ENCODE peak calls at places on chromosomes 16 and 17, in nine cellular contexts. One of them, this sample, is unnamed.

GRCh38 chr16:67538666-67539101 is 10.1 kb downstream of the RIPOR1 start:
- DNase-seq in sigmoid colon: peak; percentile 66
- DNase-seq in prostate gland: no peak
- DNase-seq in GM23338: peak; percentile 42
- DNase-seq in HL-60: no peak
- DNase-seq in suprapubic skin: no peak
- DNase-seq in transverse colon: no peak
- DNase-seq in GM12878: no peak
- DNase-seq in esophagus muscularis mucosa: no peak
- DNase-seq in this sample: no peak

GRCh38 chr16:73735018-73735417 is 561.6 kb upstream of the PSMD7 start:
- DNase-seq in sigmoid colon: no peak
- DNase-seq in prostate gland: no peak
- DNase-seq in GM23338: no peak
- DNase-seq in HL-60: no peak
- DNase-seq in suprapubic skin: no peak
- DNase-seq in transverse colon: no peak
- DNase-seq in GM12878: peak; percentile 11
- DNase-seq in esophagus muscularis mucosa: no peak
- DNase-seq in this sample: no peak

GRCh38 chr16:47142469-47143328 is 1.0 kb downstream of the NETO2 start:
- DNase-seq in sigmoid colon: no peak
- DNase-seq in prostate gland: no peak
- DNase-seq in GM23338: peak; percentile 28
- DNase-seq in HL-60: peak; percentile 32
- DNase-seq in suprapubic skin: no peak
- DNase-seq in transverse colon: peak; percentile 36
- DNase-seq in GM12878: no peak
- DNase-seq in esophagus muscularis mucosa: no peak
- DNase-seq in this sample: no peak

GRCh38 chr16:11094075-11094593 is 149.8 kb downstream of the CLEC16A start:
- DNase-seq in sigmoid colon: peak; percentile 79
- DNase-seq in prostate gland: no peak
- DNase-seq in GM23338: no peak
- DNase-seq in HL-60: peak; percentile 91
- DNase-seq in suprapubic skin: no peak
- DNase-seq in transverse colon: peak; percentile 44
- DNase-seq in GM12878: peak; percentile 53
- DNase-seq in esophagus muscularis mucosa: no peak
- DNase-seq in this sample: no peak

GRCh38 chr17:62178579-62178978 is 113.5 kb upstream of the MED13 start:
- DNase-seq in sigmoid colon: no peak
- DNase-seq in prostate gland: no peak
- DNase-seq in GM23338: no peak
- DNase-seq in HL-60: no peak
- DNase-seq in suprapubic skin: no peak
- DNase-seq in transverse colon: no peak
- DNase-seq in GM12878: no peak
- DNase-seq in esophagus muscularis mucosa: no peak
- DNase-seq in this sample: no peak

GRCh38 chr16:4664538-4665418 is 28.6 kb upstream of the NUDT16L1 start:
- DNase-seq in sigmoid colon: no peak
- DNase-seq in prostate gland: no peak
- DNase-seq in GM23338: no peak
- DNase-seq in HL-60: peak; percentile 89
- DNase-seq in suprapubic skin: no peak
- DNase-seq in transverse colon: peak; percentile 73
- DNase-seq in GM12878: no peak
- DNase-seq in esophagus muscularis mucosa: no peak
- DNase-seq in this sample: no peak

GRCh38 chr17:57328109-57328882 is 72.0 kb downstream of the MSI2 start:
- DNase-seq in sigmoid colon: no peak
- DNase-seq in prostate gland: no peak
- DNase-seq in GM23338: no peak
- DNase-seq in HL-60: no peak
- DNase-seq in suprapubic skin: no peak
- DNase-seq in transverse colon: no peak
- DNase-seq in GM12878: no peak
- DNase-seq in esophagus muscularis mucosa: no peak
- DNase-seq in this sample: no peak

GRCh38 chr16:12082207-12082606 is 105.7 kb downstream of the SNX29 start:
- DNase-seq in sigmoid colon: peak; percentile 29
- DNase-seq in prostate gland: no peak
- DNase-seq in GM23338: no peak
- DNase-seq in HL-60: peak; percentile 65
- DNase-seq in suprapubic skin: no peak
- DNase-seq in transverse colon: no peak
- DNase-seq in GM12878: no peak
- DNase-seq in esophagus muscularis mucosa: no peak
- DNase-seq in this sample: no peak

GRCh38 chr17:75679706-75680201 is 12.6 kb downstream of the SAP30BP start:
- DNase-seq in sigmoid colon: no peak
- DNase-seq in prostate gland: peak; percentile 89
- DNase-seq in GM23338: no peak
- DNase-seq in HL-60: no peak
- DNase-seq in suprapubic skin: no peak
- DNase-seq in transverse colon: peak; percentile 60
- DNase-seq in GM12878: no peak
- DNase-seq in esophagus muscularis mucosa: no peak
- DNase-seq in this sample: no peak

GRCh38 chr17:65022751-65023421 is 33.7 kb downstream of the GNA13 start:
- DNase-seq in sigmoid colon: no peak
- DNase-seq in prostate gland: no peak
- DNase-seq in GM23338: no peak
- DNase-seq in HL-60: no peak
- DNase-seq in suprapubic skin: no peak
- DNase-seq in transverse colon: no peak
- DNase-seq in GM12878: peak; percentile 96
- DNase-seq in esophagus muscularis mucosa: no peak
- DNase-seq in this sample: no peak

GRCh38 chr17:6108987-6109386 is 38.8 kb downstream of the WSCD1 start:
- DNase-seq in sigmoid colon: no peak
- DNase-seq in prostate gland: no peak
- DNase-seq in GM23338: no peak
- DNase-seq in HL-60: no peak
- DNase-seq in suprapubic skin: no peak
- DNase-seq in transverse colon: peak; percentile 1
- DNase-seq in GM12878: no peak
- DNase-seq in esophagus muscularis mucosa: no peak
- DNase-seq in this sample: no peak

GRCh38 chr17:19470529-19471261 is 59.7 kb downstream of the RNF112 start:
- DNase-seq in sigmoid colon: peak; percentile 96
- DNase-seq in prostate gland: peak; percentile 14
- DNase-seq in GM23338: peak; percentile 56
- DNase-seq in HL-60: no peak
- DNase-seq in suprapubic skin: peak; percentile 86
- DNase-seq in transverse colon: peak; percentile 63
- DNase-seq in GM12878: no peak
- DNase-seq in esophagus muscularis mucosa: peak; percentile 95
- DNase-seq in this sample: peak; percentile 49

GRCh38 chr17:61382796-61383688 is 16.6 kb upstream of the TBX2 start:
- DNase-seq in sigmoid colon: no peak
- DNase-seq in prostate gland: no peak
- DNase-seq in GM23338: no peak
- DNase-seq in HL-60: no peak
- DNase-seq in suprapubic skin: no peak
- DNase-seq in transverse colon: no peak
- DNase-seq in GM12878: no peak
- DNase-seq in esophagus muscularis mucosa: no peak
- DNase-seq in this sample: no peak

GRCh38 chr17:5912927-5913565 is 157.1 kb upstream of the WSCD1 start:
- DNase-seq in sigmoid colon: no peak
- DNase-seq in prostate gland: no peak
- DNase-seq in GM23338: no peak
- DNase-seq in HL-60: no peak
- DNase-seq in suprapubic skin: no peak
- DNase-seq in transverse colon: no peak
- DNase-seq in GM12878: no peak
- DNase-seq in esophagus muscularis mucosa: no peak
- DNase-seq in this sample: no peak

GRCh38 chr17:38674013-38674748 is 576 bp downstream of the EPOP start:
- DNase-seq in sigmoid colon: no peak
- DNase-seq in prostate gland: no peak
- DNase-seq in GM23338: peak; percentile 53
- DNase-seq in HL-60: no peak
- DNase-seq in suprapubic skin: peak; percentile 69
- DNase-seq in transverse colon: peak; percentile 22
- DNase-seq in GM12878: no peak
- DNase-seq in esophagus muscularis mucosa: no peak
- DNase-seq in this sample: no peak

GRCh38 chr16:80564394-80564793 is 23.6 kb downstream of the DYNLRB2 start:
- DNase-seq in sigmoid colon: no peak
- DNase-seq in prostate gland: no peak
- DNase-seq in GM23338: no peak
- DNase-seq in HL-60: no peak
- DNase-seq in suprapubic skin: no peak
- DNase-seq in transverse colon: no peak
- DNase-seq in GM12878: no peak
- DNase-seq in esophagus muscularis mucosa: no peak
- DNase-seq in this sample: no peak

GRCh38 chr16:53881371-53881770 is 177.4 kb downstream of the FTO start:
- DNase-seq in sigmoid colon: no peak
- DNase-seq in prostate gland: no peak
- DNase-seq in GM23338: no peak
- DNase-seq in HL-60: no peak
- DNase-seq in suprapubic skin: no peak
- DNase-seq in transverse colon: no peak
- DNase-seq in GM12878: no peak
- DNase-seq in esophagus muscularis mucosa: no peak
- DNase-seq in this sample: no peak

GRCh38 chr17:48907713-48908046 is 527 bp upstream of the UBE2Z start:
- DNase-seq in sigmoid colon: no peak
- DNase-seq in prostate gland: no peak
- DNase-seq in GM23338: peak; percentile 68
- DNase-seq in HL-60: no peak
- DNase-seq in suprapubic skin: no peak
- DNase-seq in transverse colon: no peak
- DNase-seq in GM12878: no peak
- DNase-seq in esophagus muscularis mucosa: no peak
- DNase-seq in this sample: no peak

GRCh38 chr17:5272313-5272712 is 9.8 kb upstream of the RABEP1 start:
- DNase-seq in sigmoid colon: no peak
- DNase-seq in prostate gland: no peak
- DNase-seq in GM23338: no peak
- DNase-seq in HL-60: no peak
- DNase-seq in suprapubic skin: no peak
- DNase-seq in transverse colon: no peak
- DNase-seq in GM12878: no peak
- DNase-seq in esophagus muscularis mucosa: no peak
- DNase-seq in this sample: no peak

DNA sequence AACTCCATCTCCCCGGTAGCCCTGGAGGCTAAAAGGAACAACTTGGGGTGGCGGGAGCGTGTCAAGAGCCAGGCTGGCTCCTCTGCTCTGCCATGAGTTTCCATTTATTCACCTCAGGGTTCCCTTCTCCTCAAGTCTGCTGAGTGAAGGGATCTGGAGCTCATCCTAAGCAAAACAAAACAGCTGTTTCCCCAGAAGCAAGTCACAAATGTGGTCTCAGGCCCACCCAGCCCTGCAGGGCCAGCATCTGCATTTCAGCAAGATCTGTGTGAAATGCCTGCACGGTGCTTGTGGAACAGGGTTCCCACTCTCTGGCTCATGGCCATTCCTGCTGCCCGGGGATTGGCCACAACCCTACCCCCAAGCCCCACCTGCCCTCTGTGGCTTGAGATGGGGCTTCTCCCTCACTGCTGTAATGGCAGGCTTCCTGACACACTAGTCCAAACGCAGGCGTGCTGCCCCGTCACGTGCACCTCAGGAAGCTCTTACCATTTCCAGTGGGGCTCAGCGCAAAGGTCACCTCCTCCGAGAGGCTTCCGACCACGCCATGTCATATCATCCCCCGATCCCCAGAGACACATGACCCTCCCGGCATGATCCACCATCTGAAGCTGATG is 2.3 kb downstream of the SLC38A8 start:
- DNase-seq in sigmoid colon: no peak
- DNase-seq in prostate gland: no peak
- DNase-seq in GM23338: no peak
- DNase-seq in HL-60: no peak
- DNase-seq in suprapubic skin: no peak
- DNase-seq in transverse colon: no peak
- DNase-seq in GM12878: no peak
- DNase-seq in esophagus muscularis mucosa: no peak
- DNase-seq in this sample: no peak
- H3K27me3 ChIP-seq in sigmoid colon: peaks cover 16% of the 10 kb centered on the region
- H3K27me3 ChIP-seq in prostate gland: peaks cover 6% of the 10 kb centered on the region
- H3K27me3 ChIP-seq in GM23338: no peaks in the 10 kb centered on the region
- H3K27me3 ChIP-seq in HL-60: peaks cover 36% of the 10 kb centered on the region
- H3K27me3 ChIP-seq in suprapubic skin: peaks cover 39% of the 10 kb centered on the region
- H3K27me3 ChIP-seq in transverse colon: peaks cover 34% of the 10 kb centered on the region
- H3K27me3 ChIP-seq in GM12878: no peaks in the 10 kb centered on the region
- H3K27me3 ChIP-seq in esophagus muscularis mucosa: peaks cover 26% of the 10 kb centered on the region
- H3K27me3 ChIP-seq in this sample: no peaks in the 10 kb centered on the region

GRCh38 chr17:74467221-74467951 is 952 bp downstream of the CD300A start:
- DNase-seq in sigmoid colon: no peak
- DNase-seq in prostate gland: no peak
- DNase-seq in GM23338: peak; percentile 54
- DNase-seq in HL-60: no peak
- DNase-seq in suprapubic skin: no peak
- DNase-seq in transverse colon: peak; percentile 53
- DNase-seq in GM12878: peak; percentile 95
- DNase-seq in esophagus muscularis mucosa: no peak
- DNase-seq in this sample: no peak
- H3K4me3 ChIP-seq in sigmoid colon: peak overlapping the region; percentile 22
- H3K4me3 ChIP-seq in prostate gland: no peak overlapping the region
- H3K4me3 ChIP-seq in GM23338: peak overlapping the region; percentile 76
- H3K4me3 ChIP-seq in HL-60: peak overlapping the region; percentile 59
- H3K4me3 ChIP-seq in suprapubic skin: peak overlapping the region; percentile 34
- H3K4me3 ChIP-seq in transverse colon: no peak overlapping the region
- H3K4me3 ChIP-seq in GM12878: peak overlapping the region; percentile 86
- H3K4me3 ChIP-seq in esophagus muscularis mucosa: peak overlapping the region; percentile 29
- H3K4me3 ChIP-seq in this sample: peak overlapping the region; percentile 24

GRCh38 chr17:41967141-41967920 is 736 bp downstream of the CNP start:
- DNase-seq in sigmoid colon: peak; percentile 85
- DNase-seq in prostate gland: no peak
- DNase-seq in GM23338: peak; percentile 58
- DNase-seq in HL-60: peak; percentile 14
- DNase-seq in suprapubic skin: peak; percentile 69
- DNase-seq in transverse colon: peak; percentile 33
- DNase-seq in GM12878: no peak
- DNase-seq in esophagus muscularis mucosa: no peak
- DNase-seq in this sample: no peak
- TF ChIP-seq POLR2AphosphoS5 in sigmoid colon: peak; percentile 3
- TF ChIP-seq POLR2AphosphoS5 in prostate gland: no peak
- TF ChIP-seq POLR2AphosphoS5 in GM23338: no peak
- TF ChIP-seq POLR2AphosphoS5 in HL-60: no peak
- TF ChIP-seq POLR2AphosphoS5 in suprapubic skin: no peak
- TF ChIP-seq POLR2AphosphoS5 in transverse colon: no peak
- TF ChIP-seq POLR2AphosphoS5 in GM12878: peak; percentile 55
- TF ChIP-seq POLR2AphosphoS5 in esophagus muscularis mucosa: peak; percentile 8
- TF ChIP-seq POLR2AphosphoS5 in this sample: no peak

DNA sequence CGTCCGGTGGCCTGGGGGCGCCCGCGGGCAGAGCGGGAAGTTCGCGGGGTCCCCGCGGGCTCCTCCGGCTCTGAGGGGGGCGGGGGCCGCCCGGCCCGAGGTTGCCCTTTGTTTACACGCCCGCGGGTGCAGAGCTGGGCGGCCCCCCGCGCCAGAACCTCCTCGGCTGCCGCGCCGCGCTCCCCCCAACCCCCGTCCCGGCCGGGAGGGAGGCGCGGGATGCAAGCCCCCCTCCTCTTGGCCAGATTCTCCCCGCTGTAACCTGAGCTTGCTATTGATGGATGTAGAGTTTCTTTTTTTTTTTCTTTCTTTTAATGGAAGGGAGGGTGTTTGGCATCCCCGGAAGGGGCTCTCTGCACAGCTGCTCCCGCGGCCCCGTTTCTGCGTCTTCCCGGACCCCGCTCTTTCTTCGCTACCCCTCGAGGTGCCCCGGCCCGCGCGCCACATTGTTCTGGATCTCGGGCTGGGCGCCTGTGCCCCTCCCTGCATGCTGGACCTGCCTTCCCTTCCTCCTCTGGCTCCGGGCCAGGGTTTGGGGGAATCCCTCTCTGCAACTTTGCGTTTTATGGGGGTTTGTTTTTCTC is 648 bp downstream of the CBX2 start:
- DNase-seq in sigmoid colon: peak; percentile 66
- DNase-seq in prostate gland: no peak
- DNase-seq in GM23338: peak; percentile 75
- DNase-seq in HL-60: no peak
- DNase-seq in suprapubic skin: no peak
- DNase-seq in transverse colon: no peak
- DNase-seq in GM12878: no peak
- DNase-seq in esophagus muscularis mucosa: no peak
- DNase-seq in this sample: no peak
- H3K27me3 ChIP-seq in sigmoid colon: peaks cover 90% of the 10 kb centered on the region
- H3K27me3 ChIP-seq in prostate gland: peaks cover 5% of the 10 kb centered on the region
- H3K27me3 ChIP-seq in GM23338: peaks cover 12% of the 10 kb centered on the region
- H3K27me3 ChIP-seq in HL-60: peaks cover 28% of the 10 kb centered on the region
- H3K27me3 ChIP-seq in suprapubic skin: peaks cover 47% of the 10 kb centered on the region
- H3K27me3 ChIP-seq in transverse colon: peaks cover 92% of the 10 kb centered on the region
- H3K27me3 ChIP-seq in GM12878: peaks cover 7% of the 10 kb centered on the region
- H3K27me3 ChIP-seq in esophagus muscularis mucosa: peaks cover 90% of the 10 kb centered on the region
- H3K27me3 ChIP-seq in this sample: peaks cover 38% of the 10 kb centered on the region

This sample was measured in breast epithelium.